ENCODE peak calls at places on chromosomes 1 and 21, in four cellular contexts. C is A549, P is K562, O is GM12878. U is an unnamed sample.

GRCh38 chr1:159598196-159598595 is 10.6 kb downstream of the APCS start:
- DNase-seq in C (peak), P (no peak), O (no peak), U (no peak)

GRCh38 chr1:67942269-67942668 is 108.2 kb downstream of the DIRAS3 start:
- DNase-seq in O (no peak), P (no peak), C (no peak), U (no peak)

GRCh38 chr1:42419449-42419848 is 36.4 kb downstream of the ZMYND12 start:
- DNase-seq in O (no peak), P (no peak), C (no peak), U (no peak)

GRCh38 chr1:35441926-35442579 is 115.2 kb downstream of the KIAA0319L start:
- DNase-seq in P (no peak), C (no peak), O (no peak), U (no peak)

GRCh38 chr1:38084113-38084512 is 37.5 kb upstream of the POU3F1 start:
- DNase-seq in O (no peak), P (no peak), C (no peak), U (no peak)

GRCh38 chr1:225527575-225527974 is 99.7 kb upstream of the LBR start:
- DNase-seq in O (no peak), P (no peak), C (no peak), U (no peak)

GRCh38 chr21:26389971-26390641 is 183.0 kb downstream of the CYYR1 start:
- DNase-seq in P (no peak), O (no peak), C (peak), U (peak)

GRCh38 chr1:36609241-36610027 is 126.7 kb upstream of the CSF3R start:
- DNase-seq in C (peak), O (no peak), P (peak), U (peak)

GRCh38 chr1:101841824-101842223 is 154.9 kb downstream of the OLFM3 start:
- DNase-seq in C (no peak), O (no peak), P (no peak), U (no peak)

GRCh38 chr1:205570796-205571537 is 60.8 kb downstream of the ELK4 start:
- DNase-seq in C (no peak), O (no peak), P (no peak), U (no peak)

GRCh38 chr1:157993179-157994080 is at the start of gene KIRREL1:
- DNase-seq in P (no peak), O (no peak), C (no peak), U (peak)

GRCh38 chr1:64895500-64895899 is 70.8 kb downstream of the JAK1 start:
- DNase-seq in P (no peak), O (peak), C (no peak), U (peak)

GRCh38 chr1:70528591-70529333 is 117.7 kb downstream of the CTH start:
- DNase-seq in P (peak), C (peak), O (no peak), U (peak)

GRCh38 chr1:61280457-61280856 is 198.1 kb downstream of the NFIA start:
- DNase-seq in O (no peak), P (no peak), C (no peak), U (no peak)

GRCh38 chr1:68782890-68783289 is 286.0 kb upstream of the DEPDC1 start:
- DNase-seq in C (no peak), O (no peak), P (no peak), U (no peak)

GRCh38 chr1:30822966-30823581 is 65.5 kb upstream of the LAPTM5 start:
- DNase-seq in O (no peak), P (no peak), C (no peak), U (peak)

GRCh38 chr1:44283524-44284173 is 70.4 kb downstream of the DMAP1 start:
- DNase-seq in O (no peak), P (no peak), C (peak), U (no peak)

GRCh38 chr1:96683931-96684330 is 37.7 kb upstream of the PTBP2 start:
- DNase-seq in O (no peak), P (no peak), C (no peak), U (no peak)

GRCh38 chr1:168483531-168483930 is 60.3 kb downstream of the XCL2 start:
- DNase-seq in P (no peak), C (no peak), O (no peak), U (no peak)

GRCh38 chr1:170932236-170932635 is 3.1 kb upstream of the MROH9 start:
- DNase-seq in P (no peak), C (no peak), O (peak), U (no peak)

GRCh38 chr1:145901312-145902021 is 8.4 kb downstream of the ITGA10 start:
- DNase-seq in O (no peak), C (no peak), P (peak), U (peak)

GRCh38 chr1:170674239-170674638 is 10.3 kb downstream of the PRRX1 start:
- DNase-seq in P (no peak), O (no peak), C (no peak), U (no peak)

GRCh38 chr1:17696417-17697301 is 58.5 kb upstream of the ACTL8 start:
- DNase-seq in O (no peak), C (peak), P (no peak), U (no peak)

GRCh38 chr1:153687346-153687745 is 8.9 kb downstream of the NPR1 start:
- DNase-seq in O (no peak), C (no peak), P (no peak), U (no peak)

GRCh38 chr1:11719313-11720032 is 16.5 kb upstream of the AGTRAP start:
- DNase-seq in P (peak), O (no peak), C (no peak), U (peak)

GRCh38 chr1:161721738-161722343 is 497 bp downstream of the FCRLB start:
- DNase-seq in P (peak), O (no peak), C (peak), U (peak)

GRCh38 chr1:85585845-85586244 is 5.3 kb downstream of the CCN1 start:
- DNase-seq in P (no peak), C (no peak), O (no peak), U (no peak)

GRCh38 chr1:230703679-230704385 is 10.1 kb downstream of the AGT start:
- DNase-seq in O (no peak), P (no peak), C (no peak), U (no peak)

GRCh38 chr1:44377925-44378784 is 23.1 kb upstream of the ERI3 start:
- DNase-seq in P (peak), C (peak), O (no peak), U (peak)

GRCh38 chr1:113758631-113759340 is 500 bp downstream of the PHTF1 start:
- DNase-seq in C (peak), O (no peak), P (peak), U (peak)

GRCh38 chr1:116290085-116290670 is 82.9 kb upstream of the ATP1A1 start:
- DNase-seq in P (no peak), C (no peak), O (no peak), U (no peak)

GRCh38 chr21:34243562-34243961 is 120.2 kb upstream of the KCNE2 start:
- DNase-seq in P (peak), O (no peak), C (no peak), U (peak)

GRCh38 chr1:44073528-44073927 is 42.3 kb upstream of the SLC6A9 start:
- DNase-seq in P (no peak), O (no peak), C (no peak), U (peak)

GRCh38 chr1:30908886-30909777 is 574 bp upstream of the SDC3 start:
- DNase-seq in P (peak), C (no peak), O (no peak), U (peak)

GRCh38 chr21:34691396-34692032 is 22.7 kb downstream of the CLIC6 start:
- DNase-seq in C (no peak), P (no peak), O (no peak), U (no peak)

GRCh38 chr1:117575586-117576225 is 30.1 kb upstream of the TENT5C start:
- DNase-seq in P (no peak), O (no peak), C (no peak), U (no peak)

GRCh38 chr1:84504580-84505021 is 1.6 kb upstream of the SPATA1 start:
- DNase-seq in P (peak), O (no peak), C (no peak), U (peak)

GRCh38 chr1:226912587-226913176 is 27.4 kb upstream of the COQ8A start:
- DNase-seq in C (peak), P (peak), O (peak), U (peak)
- TF ChIP-seq MAX in C (no peak), P (no peak), O (no peak), U (no peak)

DNA sequence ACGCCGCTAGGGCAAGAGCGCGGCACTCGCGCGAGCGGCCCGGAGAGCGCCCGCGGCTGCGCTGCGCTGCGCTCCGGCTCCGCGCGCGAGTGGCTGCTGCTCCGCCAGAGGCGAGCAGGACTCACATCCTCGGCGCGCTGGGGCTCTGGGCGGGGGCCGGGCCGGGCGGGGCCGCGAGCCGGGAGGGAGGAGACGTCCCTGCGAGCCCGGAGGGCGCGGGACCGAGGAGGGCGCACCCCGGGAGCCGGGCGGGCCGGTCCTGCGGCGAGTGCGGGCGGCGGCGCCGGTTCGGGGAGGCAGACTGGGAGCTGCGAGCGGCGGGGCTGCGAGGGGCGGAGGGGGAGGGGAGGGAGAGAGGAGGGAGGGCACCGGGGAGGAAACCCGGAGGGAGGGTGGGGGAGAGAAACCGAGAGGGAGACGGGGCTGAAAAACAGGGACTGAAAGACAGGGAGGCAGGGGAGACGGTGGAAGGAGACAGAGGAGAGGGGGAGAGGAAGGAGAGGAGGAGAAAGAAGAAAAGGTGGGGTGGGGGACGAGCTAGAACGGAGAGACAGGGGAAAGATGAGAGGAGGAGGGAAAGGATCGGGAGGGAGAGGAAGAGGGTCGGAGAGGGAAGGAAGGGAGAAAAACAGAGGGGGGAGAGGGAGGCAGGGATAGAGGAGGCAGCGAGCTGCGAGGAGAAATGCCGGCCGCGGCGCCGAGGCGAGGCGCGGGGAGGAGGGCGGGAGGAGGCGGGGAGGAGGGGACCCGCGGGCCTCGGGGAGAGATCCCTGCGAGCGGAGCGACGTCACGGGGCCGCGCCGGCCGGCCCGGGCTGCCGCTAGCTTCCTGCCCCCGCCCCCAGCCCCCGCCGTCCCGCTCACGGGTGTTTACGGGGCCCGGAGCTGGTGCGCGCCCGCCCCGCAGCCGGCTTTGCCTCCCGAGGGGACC is at the start of gene CAMK2N1:
- DNase-seq in O (no peak), C (peak), P (peak), U (no peak)
- TF ChIP-seq POLR2A in O (no peak), C (no peak), P (no peak), U (no peak)

GRCh38 chr1:208929575-208929974 is 653.9 kb upstream of the CAMK1G start:
- DNase-seq in C (no peak), O (no peak), P (no peak), U (no peak)
- TF ChIP-seq MYC in C (no peak), O (no peak), P (no peak), U (no peak)

GRCh38 chr1:156805766-156806511 is 10.7 kb downstream of the SH2D2A start:
- DNase-seq in C (no peak), P (no peak), O (no peak), U (no peak)

GRCh38 chr1:156806512-156807440 is 9.9 kb downstream of the SH2D2A start:
- DNase-seq in C (no peak), O (no peak), P (no peak), U (no peak)

GRCh38 chr1:156804026-156804425 is 12.6 kb downstream of the SH2D2A start:
- DNase-seq in C (no peak), P (no peak), O (no peak), U (no peak)

GRCh38 chr1:156803086-156803851 is 13.4 kb downstream of the SH2D2A start:
- DNase-seq in C (no peak), P (no peak), O (no peak), U (no peak)

DNA sequence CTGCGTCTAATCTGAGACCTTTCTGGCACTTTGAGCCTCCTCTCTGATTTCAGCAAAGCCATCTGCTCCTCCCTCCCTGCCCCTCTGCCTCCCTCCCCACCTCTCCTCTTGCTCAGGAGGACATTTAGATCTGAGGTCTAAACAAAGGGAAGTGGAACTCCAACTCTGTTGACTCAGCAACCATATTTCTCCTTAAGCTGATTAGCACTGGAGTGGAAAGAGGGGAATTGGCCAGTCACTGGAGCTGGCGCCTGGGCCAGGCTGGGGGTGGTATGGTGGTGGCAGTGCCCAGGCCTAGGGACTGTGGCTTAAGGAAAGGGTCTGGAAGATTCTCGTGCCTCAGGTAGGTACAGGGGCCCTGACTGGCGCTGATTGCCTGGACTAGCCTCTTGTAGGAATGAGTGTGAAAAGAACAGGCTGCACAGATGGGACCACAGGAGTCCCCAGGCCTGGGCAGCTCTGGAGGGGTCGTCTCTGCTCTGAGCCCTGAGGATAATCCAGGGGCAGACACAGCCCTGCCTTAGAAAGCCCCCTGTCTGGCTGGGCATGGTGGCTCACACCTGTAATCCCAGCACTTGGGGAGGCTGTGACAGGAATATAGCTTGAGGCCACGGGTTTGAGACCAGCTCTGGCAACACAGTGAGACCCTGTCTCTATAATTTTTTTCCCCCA is 11.9 kb downstream of the SH2D2A start:
- DNase-seq in O (no peak), P (no peak), C (no peak), U (peak)
- TF ChIP-seq MAX in O (no peak), P (no peak), C (no peak), U (no peak)

DNA sequence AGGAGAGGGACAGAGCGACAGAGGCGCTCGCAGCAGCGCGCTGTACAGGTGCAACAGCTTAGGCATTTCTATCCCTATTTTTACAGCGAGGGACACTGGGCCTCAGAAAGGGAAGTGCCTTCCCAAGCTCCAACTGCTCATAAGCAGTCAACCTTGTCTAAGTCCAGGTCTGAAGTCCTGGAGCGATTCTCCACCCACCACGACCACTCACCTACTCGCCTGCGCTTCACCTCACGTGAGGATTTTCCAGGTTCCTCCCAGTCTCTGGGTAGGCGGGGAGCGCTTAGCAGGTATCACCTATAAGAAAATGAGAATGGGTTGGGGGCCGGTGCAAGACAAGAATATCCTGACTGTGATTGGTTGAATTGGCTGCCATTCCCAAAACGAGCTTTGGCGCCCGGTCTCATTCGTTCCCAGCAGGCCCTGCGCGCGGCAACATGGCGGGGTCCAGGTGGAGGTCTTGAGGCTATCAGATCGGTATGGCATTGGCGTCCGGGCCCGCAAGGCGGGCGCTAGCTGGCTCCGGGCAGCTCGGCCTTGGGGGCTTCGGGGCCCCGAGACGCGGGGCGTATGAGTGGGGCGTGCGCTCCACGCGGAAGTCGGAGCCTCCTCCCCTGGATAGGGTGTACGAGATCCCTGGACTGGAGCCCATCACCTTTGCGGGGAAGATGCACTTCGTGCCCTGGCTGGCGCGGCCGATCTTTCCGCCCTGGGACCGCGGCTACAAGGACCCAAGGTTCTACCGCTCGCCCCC is at the start of the genes CYB5RL and MRPL37:
- DNase-seq in P (peak), O (peak), C (peak), U (peak)
- TF ChIP-seq POLR2A in P (peak), O (peak), C (peak), U (peak)

GRCh38 chr1:53585116-53585515 is 125.9 kb downstream of the DMRTB1 start:
- DNase-seq in O (peak), C (no peak), P (no peak), U (peak)
- TF ChIP-seq MYC in O (no peak), C (no peak), P (no peak), U (no peak)

GRCh38 chr21:44292812-44293195 is 7.0 kb upstream of the PFKL start:
- DNase-seq in C (no peak), O (no peak), P (no peak), U (no peak)
- TF ChIP-seq MAX in C (no peak), O (no peak), P (no peak), U (no peak)